ENCODE peak calls at places on chromosomes 11 and 22, in four cellular contexts. W is caudate nucleus, F is anterior cingulate cortex, S is A172. E is an unnamed sample.

GRCh38 chr11:96384156-96384555 is 5.6 kb downstream of the CCDC82 start:
- DNase-seq in W (no peak), F (no peak), S (no peak), E (no peak)

GRCh38 chr11:16223558-16223957 is 132.8 kb downstream of the SOX6 start:
- DNase-seq in W (no peak), F (no peak), S (no peak), E (no peak)

GRCh38 chr11:3200388-3201111 is 18.1 kb downstream of the MRGPRG start:
- DNase-seq in W (no peak), F (no peak), S (no peak), E (no peak)

GRCh38 chr22:19579113-19579811 is 55.1 kb upstream of the CLDN5 start:
- DNase-seq in W (no peak), F (no peak), S (no peak), E (no peak)

GRCh38 chr11:1931791-1932480 is 12.4 kb downstream of the TNNT3 start:
- DNase-seq in W (no peak), F (no peak), S (no peak), E (no peak)

GRCh38 chr22:38824587-38824986 is 19.2 kb downstream of the NPTXR start:
- DNase-seq in W (no peak), F (peak), S (peak), E (no peak)

GRCh38 chr11:123483058-123483457 is 53.0 kb downstream of the GRAMD1B start:
- DNase-seq in W (no peak), F (no peak), S (peak), E (no peak)

GRCh38 chr22:25081409-25081824 is 118.2 kb upstream of the CRYBB3 start:
- DNase-seq in W (no peak), F (no peak), S (no peak), E (no peak)

GRCh38 chr11:18064035-18064434 is 18.0 kb upstream of the TPH1 start:
- DNase-seq in W (no peak), F (no peak), S (no peak), E (peak)

GRCh38 chr11:363948-364761 is 5.1 kb upstream of the B4GALNT4 start:
- DNase-seq in W (no peak), F (no peak), S (peak), E (no peak)

GRCh38 chr22:24359452-24360120 is 67.8 kb upstream of the ADORA2A start:
- DNase-seq in W (no peak), F (no peak), S (no peak), E (peak)

GRCh38 chr11:7314811-7315604 is 63.3 kb downstream of the SYT9 start:
- DNase-seq in W (no peak), F (no peak), S (no peak), E (no peak)

GRCh38 chr11:79419120-79419519 is 21.7 kb downstream of the TENM4 start:
- DNase-seq in W (no peak), F (no peak), S (peak), E (no peak)

GRCh38 chr11:109960831-109961230 is 132.4 kb upstream of the ZC3H12C start:
- DNase-seq in W (no peak), F (no peak), S (no peak), E (no peak)

GRCh38 chr11:97856666-97857065 is 1164.1 kb upstream of the CNTN5 start:
- DNase-seq in W (no peak), F (no peak), S (no peak), E (no peak)

GRCh38 chr22:47837703-47838102 is 1075.3 kb downstream of the TBC1D22A start:
- DNase-seq in W (no peak), F (no peak), S (peak), E (peak)

GRCh38 chr11:41849250-41849649 is 389.8 kb upstream of the LRRC4C start:
- DNase-seq in W (no peak), F (no peak), S (no peak), E (no peak)

GRCh38 chr11:125679397-125679796 is 1.2 kb downstream of the ACRV1 start:
- DNase-seq in W (no peak), F (no peak), S (no peak), E (no peak)

E was measured in NCI-H524 treated with DMSO at 0.1 percent for 48 hours.